ENCODE peak calls at places on chromosomes 13 and 19, in eight cellular contexts. M is AG09319; T is CD8-positive, alpha-beta T cell; J is upper lobe of right lung; S is hepatic stellate cell; G is HCT116; E is hypothalamus; Z is activated T-helper 9 cell treated with anti-CD3 and anti-CD28 coated beads, Interleukin-2, amount 50 U/mL, for 16 hours. Y is an unnamed sample.

GRCh38 chr19:18488838-18489626 is 32.8 kb downstream of the ELL start:
- DNase-seq in T (no peak), Z (no peak), J (no peak), S (no peak), E (no peak), M (no peak), G (no peak), Y (no peak)

GRCh38 chr19:7818806-7819205 is 11.2 kb upstream of the EVI5L start:
- DNase-seq in E (no peak), S (no peak), J (no peak), Z (no peak), T (no peak), M (no peak), G (no peak), Y (no peak)

GRCh38 chr19:42277821-42278809 is 9.1 kb downstream of the CIC start:
- DNase-seq in M (no peak), E (no peak), G (no peak), T (no peak), S (no peak), Z (no peak), J (no peak), Y (no peak)

GRCh38 chr19:11325544-11325943 is 13.9 kb downstream of the RAB3D start:
- DNase-seq in M (no peak), S (no peak), E (no peak), T (no peak), J (no peak), Z (no peak), G (no peak), Y (no peak)

GRCh38 chr13:98447881-98448641 is 128.8 kb downstream of the STK24 start:
- DNase-seq in M (no peak), T (no peak), J (peak), S (no peak), G (peak), E (peak), Z (no peak), Y (peak)

GRCh38 chr13:30345426-30346100 is 38.2 kb upstream of the KATNAL1 start:
- DNase-seq in G (no peak), Z (no peak), M (no peak), T (no peak), S (no peak), E (no peak), J (no peak), Y (no peak)

GRCh38 chr13:37058801-37059135 is 720 bp downstream of the SUPT20H start:
- DNase-seq in G (no peak), T (peak), M (no peak), Z (no peak), E (no peak), J (no peak), S (peak), Y (peak)

GRCh38 chr13:114131581-114132418 is 623 bp downstream of the RASA3 start:
- DNase-seq in G (no peak), J (no peak), E (no peak), M (no peak), S (peak), Z (no peak), T (no peak), Y (no peak)

Y was measured in T-helper 17 cell.